ENCODE peak calls at places on chromosomes 12 and 14, in five cellular contexts. T is NCI-H1092; F is heart right ventricle; M is effector memory CD8-positive, alpha-beta T cell; V is ascending aorta. Z is an unnamed sample.
A peak's percentile ranks its signal among the peaks of the same experiment; 100 is the strongest.

GRCh38 chr12:132071837-132072384 is 72.2 kb downstream of the DDX51 start:
- DNase-seq in T (no peak), F (no peak), M (no peak), V (no peak), Z (no peak)

GRCh38 chr12:103688659-103689058 is 101.6 kb downstream of the STAB2 start:
- DNase-seq in T (no peak), F (no peak), M (no peak), V (no peak), Z (no peak)

GRCh38 chr12:132593938-132594358 is 16.4 kb downstream of the LRCOL1 start:
- DNase-seq in T (peak; percentile 97), F (peak; percentile 91), M (no peak), V (peak; percentile 81), Z (peak; percentile 96)

GRCh38 chr14:38867561-38868150 is 235.4 kb downstream of the SEC23A start:
- DNase-seq in T (peak; percentile 89), F (peak; percentile 79), M (peak; percentile 14), V (peak; percentile 80), Z (peak; percentile 15)

GRCh38 chr12:24991209-24992049 is 42.5 kb upstream of the BCAT1 start:
- DNase-seq in T (peak; percentile 24), F (no peak), M (peak; percentile 28), V (no peak), Z (peak; percentile 66)

GRCh38 chr12:12473223-12473622 is 89.4 kb downstream of the DUSP16 start:
- DNase-seq in T (no peak), F (no peak), M (no peak), V (no peak), Z (no peak)

GRCh38 chr12:49936895-49937294 is 13.6 kb upstream of the AQP2 start:
- DNase-seq in T (no peak), F (no peak), M (no peak), V (no peak), Z (no peak)

GRCh38 chr12:51864701-51865469 is 16.4 kb upstream of the FIGNL2 start:
- DNase-seq in T (no peak), F (no peak), M (no peak), V (no peak), Z (no peak)

GRCh38 chr14:59464651-59465569 is at the start of gene GPR135:
- DNase-seq in T (peak; percentile 62), F (peak; percentile 56), M (peak; percentile 46), V (peak; percentile 88), Z (peak; percentile 73)

GRCh38 chr14:56202256-56202655 is 84.0 kb downstream of the PELI2 start:
- DNase-seq in T (no peak), F (no peak), M (no peak), V (no peak), Z (no peak)

GRCh38 chr14:89406941-89407340 is 10.1 kb downstream of the FOXN3 start:
- DNase-seq in T (no peak), F (no peak), M (no peak), V (no peak), Z (no peak)

GRCh38 chr12:57162541-57163125 is 15.2 kb upstream of the LRP1-AS start:
- DNase-seq in T (no peak), F (no peak), M (no peak), V (no peak), Z (no peak)

GRCh38 chr12:1083888-1084262 is 92.9 kb downstream of the ERC1 start:
- DNase-seq in T (peak; percentile 73), F (no peak), M (no peak), V (peak; percentile 64), Z (peak; percentile 63)

GRCh38 chr12:12158858-12159257 is 88.1 kb downstream of the BCL2L14 start:
- DNase-seq in T (no peak), F (peak; percentile 11), M (no peak), V (no peak), Z (no peak)

GRCh38 chr14:61196034-61196433 is 85.1 kb downstream of the TMEM30B start:
- DNase-seq in T (no peak), F (no peak), M (no peak), V (no peak), Z (no peak)

GRCh38 chr14:49962616-49963015 is 69.7 kb downstream of the ARF6 start:
- DNase-seq in T (no peak), F (no peak), M (no peak), V (no peak), Z (no peak)

GRCh38 chr12:48917857-48918537 is 7.3 kb downstream of the FKBP11 start:
- DNase-seq in T (no peak), F (no peak), M (peak; percentile 27), V (no peak), Z (no peak)

GRCh38 chr14:77212933-77213656 is 31.5 kb downstream of the TMEM63C start:
- DNase-seq in T (peak; percentile 22), F (no peak), M (no peak), V (no peak), Z (peak; percentile 79)

GRCh38 chr12:24596768-24597388 is 352.0 kb downstream of the BCAT1 start:
- DNase-seq in T (peak; percentile 2), F (no peak), M (no peak), V (no peak), Z (peak; percentile 1)

GRCh38 chr12:66168410-66168809 is 1.4 kb downstream of the TMBIM4 start:
- DNase-seq in T (no peak), F (no peak), M (no peak), V (no peak), Z (no peak)

GRCh38 chr14:105491366-105492006 is 440 bp downstream of the TEDC1 start:
- DNase-seq in T (peak; percentile 30), F (peak; percentile 71), M (peak; percentile 84), V (no peak), Z (no peak)

GRCh38 chr14:68466491-68466977 is 326.3 kb downstream of the ZFP36L1 start:
- DNase-seq in T (no peak), F (no peak), M (no peak), V (peak; percentile 66), Z (no peak)

GRCh38 chr12:4939418-4940023 is 29.8 kb downstream of the KCNA1 start:
- DNase-seq in T (peak; percentile 61), F (no peak), M (no peak), V (no peak), Z (peak; percentile 60)

GRCh38 chr12:109711596-109712461 is 1.8 kb upstream of the FAM222A start:
- DNase-seq in T (no peak), F (no peak), M (no peak), V (no peak), Z (no peak)

GRCh38 chr12:90010089-90010488 is 301.5 kb upstream of the ATP2B1 start:
- DNase-seq in T (no peak), F (no peak), M (no peak), V (no peak), Z (no peak)

GRCh38 chr14:26484562-26484961 is 113.3 kb downstream of the NOVA1 start:
- DNase-seq in T (no peak), F (no peak), M (no peak), V (no peak), Z (no peak)

GRCh38 chr12:991350-992278 is 591 bp downstream of the ERC1 start:
- DNase-seq in T (peak; percentile 77), F (peak; percentile 33), M (no peak), V (no peak), Z (no peak)

GRCh38 chr14:40870252-40870651 is 736.4 kb upstream of the LRFN5 start:
- DNase-seq in T (no peak), F (no peak), M (no peak), V (no peak), Z (no peak)

GRCh38 chr14:100879194-100879593 is 24.3 kb downstream of the RTL1 start:
- DNase-seq in T (no peak), F (no peak), M (no peak), V (no peak), Z (no peak)

GRCh38 chr12:105978276-105978675 is 160.5 kb downstream of the NUAK1 start:
- DNase-seq in T (no peak), F (no peak), M (no peak), V (no peak), Z (no peak)

Z was measured in cerebellum.